ENCODE peak calls at places on chromosomes 4 and X, in seven cellular contexts. One of them, this sample, is unnamed.

GRCh38 chr4:86596802-86597201 is 2.7 kb downstream of the PTPN13 start:
- DNase-seq in RPMI7951: peak
- DNase-seq in PC-9: peak
- DNase-seq in iris pigment epithelial cell: peak
- DNase-seq in GM13977: no peak
- DNase-seq in NCI-H510A treated with DMSO at 0.1 percent for 48 hours: no peak
- DNase-seq in germinal center: no peak
- DNase-seq in this sample: no peak

GRCh38 chrX:112840382-112841113 is at the start of gene AMOT:
- DNase-seq in RPMI7951: peak
- DNase-seq in germinal center: peak
- DNase-seq in NCI-H510A treated with DMSO at 0.1 percent for 48 hours: peak
- DNase-seq in PC-9: peak
- DNase-seq in iris pigment epithelial cell: peak
- DNase-seq in GM13977: peak
- DNase-seq in this sample: peak

GRCh38 chr4:172707622-172708021 is 461.0 kb upstream of the GALNT7 start:
- DNase-seq in germinal center: no peak
- DNase-seq in NCI-H510A treated with DMSO at 0.1 percent for 48 hours: peak
- DNase-seq in PC-9: no peak
- DNase-seq in RPMI7951: no peak
- DNase-seq in GM13977: no peak
- DNase-seq in iris pigment epithelial cell: no peak
- DNase-seq in this sample: no peak

GRCh38 chr4:7034262-7035081 is 8.7 kb upstream of the TADA2B start:
- DNase-seq in RPMI7951: peak
- DNase-seq in PC-9: peak
- DNase-seq in iris pigment epithelial cell: peak
- DNase-seq in GM13977: no peak
- DNase-seq in NCI-H510A treated with DMSO at 0.1 percent for 48 hours: no peak
- DNase-seq in germinal center: no peak
- DNase-seq in this sample: no peak

GRCh38 chr4:5122114-5122513 is 70.8 kb downstream of the STK32B start:
- DNase-seq in NCI-H510A treated with DMSO at 0.1 percent for 48 hours: no peak
- DNase-seq in PC-9: no peak
- DNase-seq in RPMI7951: no peak
- DNase-seq in GM13977: no peak
- DNase-seq in iris pigment epithelial cell: no peak
- DNase-seq in germinal center: no peak
- DNase-seq in this sample: no peak

GRCh38 chr4:80276922-80277321 is 10.5 kb downstream of the FGF5 start:
- DNase-seq in RPMI7951: no peak
- DNase-seq in NCI-H510A treated with DMSO at 0.1 percent for 48 hours: no peak
- DNase-seq in PC-9: no peak
- DNase-seq in GM13977: no peak
- DNase-seq in germinal center: no peak
- DNase-seq in iris pigment epithelial cell: no peak
- DNase-seq in this sample: no peak

GRCh38 chrX:45806410-45807121 is 605.9 kb upstream of the DIPK2B start:
- DNase-seq in germinal center: no peak
- DNase-seq in GM13977: peak
- DNase-seq in PC-9: no peak
- DNase-seq in iris pigment epithelial cell: peak
- DNase-seq in RPMI7951: peak
- DNase-seq in NCI-H510A treated with DMSO at 0.1 percent for 48 hours: no peak
- DNase-seq in this sample: no peak

GRCh38 chr4:123904882-123905281 is 508.3 kb downstream of the SPRY1 start:
- DNase-seq in iris pigment epithelial cell: no peak
- DNase-seq in NCI-H510A treated with DMSO at 0.1 percent for 48 hours: no peak
- DNase-seq in PC-9: no peak
- DNase-seq in RPMI7951: no peak
- DNase-seq in GM13977: no peak
- DNase-seq in germinal center: no peak
- DNase-seq in this sample: no peak

GRCh38 chrX:104833401-104833800 is 267.4 kb downstream of the IL1RAPL2 start:
- DNase-seq in RPMI7951: no peak
- DNase-seq in GM13977: no peak
- DNase-seq in NCI-H510A treated with DMSO at 0.1 percent for 48 hours: no peak
- DNase-seq in iris pigment epithelial cell: no peak
- DNase-seq in germinal center: no peak
- DNase-seq in PC-9: no peak
- DNase-seq in this sample: no peak

GRCh38 chr4:70152088-70152487 is 1.9 kb upstream of the PRR27 start:
- DNase-seq in GM13977: no peak
- DNase-seq in germinal center: no peak
- DNase-seq in RPMI7951: no peak
- DNase-seq in NCI-H510A treated with DMSO at 0.1 percent for 48 hours: no peak
- DNase-seq in iris pigment epithelial cell: no peak
- DNase-seq in PC-9: no peak
- DNase-seq in this sample: no peak

GRCh38 chrX:154373340-154374306 is 811 bp downstream of the FLNA start:
- DNase-seq in PC-9: peak
- DNase-seq in iris pigment epithelial cell: peak
- DNase-seq in RPMI7951: peak
- DNase-seq in NCI-H510A treated with DMSO at 0.1 percent for 48 hours: peak
- DNase-seq in GM13977: peak
- DNase-seq in germinal center: no peak
- DNase-seq in this sample: peak

GRCh38 chrX:536616-537015 is 94.0 kb upstream of the SHOX start:
- DNase-seq in germinal center: no peak
- DNase-seq in NCI-H510A treated with DMSO at 0.1 percent for 48 hours: no peak
- DNase-seq in GM13977: no peak
- DNase-seq in RPMI7951: no peak
- DNase-seq in PC-9: no peak
- DNase-seq in iris pigment epithelial cell: no peak
- DNase-seq in this sample: no peak

GRCh38 chr4:53861856-53862610 is 202.4 kb downstream of the CHIC2 start:
- DNase-seq in germinal center: no peak
- DNase-seq in PC-9: no peak
- DNase-seq in GM13977: no peak
- DNase-seq in NCI-H510A treated with DMSO at 0.1 percent for 48 hours: peak
- DNase-seq in RPMI7951: peak
- DNase-seq in iris pigment epithelial cell: peak
- DNase-seq in this sample: no peak

GRCh38 chr4:110754726-110755125 is 131.8 kb upstream of the PITX2 start:
- DNase-seq in NCI-H510A treated with DMSO at 0.1 percent for 48 hours: no peak
- DNase-seq in PC-9: no peak
- DNase-seq in iris pigment epithelial cell: peak
- DNase-seq in RPMI7951: no peak
- DNase-seq in GM13977: no peak
- DNase-seq in germinal center: no peak
- DNase-seq in this sample: no peak

GRCh38 chr4:156558365-156559025 is 413.1 kb downstream of the PDGFC start:
- DNase-seq in NCI-H510A treated with DMSO at 0.1 percent for 48 hours: no peak
- DNase-seq in RPMI7951: no peak
- DNase-seq in GM13977: no peak
- DNase-seq in iris pigment epithelial cell: no peak
- DNase-seq in PC-9: no peak
- DNase-seq in germinal center: no peak
- DNase-seq in this sample: no peak

GRCh38 chrX:3549442-3549875 is 164.0 kb downstream of the PRKX start:
- DNase-seq in germinal center: no peak
- DNase-seq in NCI-H510A treated with DMSO at 0.1 percent for 48 hours: peak
- DNase-seq in GM13977: no peak
- DNase-seq in RPMI7951: peak
- DNase-seq in iris pigment epithelial cell: peak
- DNase-seq in PC-9: no peak
- DNase-seq in this sample: peak

GRCh38 chr4:1002131-1002630 is 9.0 kb upstream of the SLC26A1 start:
- DNase-seq in PC-9: no peak
- DNase-seq in iris pigment epithelial cell: peak
- DNase-seq in RPMI7951: no peak
- DNase-seq in germinal center: no peak
- DNase-seq in NCI-H510A treated with DMSO at 0.1 percent for 48 hours: no peak
- DNase-seq in GM13977: no peak
- DNase-seq in this sample: no peak

GRCh38 chr4:121707344-121707743 is 10.6 kb upstream of the ANXA5 start:
- DNase-seq in NCI-H510A treated with DMSO at 0.1 percent for 48 hours: no peak
- DNase-seq in GM13977: no peak
- DNase-seq in germinal center: no peak
- DNase-seq in iris pigment epithelial cell: no peak
- DNase-seq in RPMI7951: no peak
- DNase-seq in PC-9: no peak
- DNase-seq in this sample: no peak

GRCh38 chr4:40316333-40316781 is 18.8 kb upstream of the CHRNA9 start:
- DNase-seq in RPMI7951: peak
- DNase-seq in NCI-H510A treated with DMSO at 0.1 percent for 48 hours: no peak
- DNase-seq in GM13977: peak
- DNase-seq in germinal center: no peak
- DNase-seq in iris pigment epithelial cell: peak
- DNase-seq in PC-9: peak
- DNase-seq in this sample: no peak

GRCh38 chrX:135498236-135498635 is 22.2 kb upstream of the INTS6L start:
- DNase-seq in GM13977: no peak
- DNase-seq in NCI-H510A treated with DMSO at 0.1 percent for 48 hours: no peak
- DNase-seq in PC-9: no peak
- DNase-seq in RPMI7951: no peak
- DNase-seq in iris pigment epithelial cell: no peak
- DNase-seq in germinal center: no peak
- DNase-seq in this sample: no peak